ENCODE peak calls at places on chromosomes 2 and 18, in eight cellular contexts. T is ascending aorta, D is fibroblast of lung, R is astrocyte of the spinal cord, Y is Peyer's patch, F is cardiac fibroblast, S is dorsolateral prefrontal cortex, G is cardiac muscle cell. V is an unnamed sample.

GRCh38 chr18:22176622-22177495 is 7.5 kb downstream of the GATA6 start:
- DNase-seq in T (no peak), D (no peak), R (no peak), Y (no peak), F (peak; percentile 62), S (no peak), G (peak; percentile 41), V (no peak)

GRCh38 chr2:66013456-66013855 is 421.5 kb upstream of the MEIS1 start:
- DNase-seq in T (no peak), D (no peak), R (no peak), Y (no peak), F (no peak), S (no peak), G (no peak), V (no peak)

GRCh38 chr2:41870948-41871522 is 176.8 kb upstream of the PKDCC start:
- DNase-seq in T (no peak), D (peak; percentile 52), R (no peak), Y (no peak), F (peak; percentile 52), S (no peak), G (peak; percentile 54), V (no peak)

GRCh38 chr18:11034816-11035215 is 114.6 kb downstream of the PIEZO2 start:
- DNase-seq in T (no peak), D (no peak), R (no peak), Y (no peak), F (peak; percentile 21), S (no peak), G (no peak), V (no peak)

GRCh38 chr2:31107588-31108300 is 30.5 kb downstream of the GALNT14 start:
- DNase-seq in T (no peak), D (no peak), R (peak; percentile 3), Y (no peak), F (peak; percentile 1), S (peak; percentile 50), G (peak; percentile 59), V (no peak)

GRCh38 chr18:48290162-48290926 is 118.8 kb downstream of the ZBTB7C start:
- DNase-seq in T (no peak), D (no peak), R (no peak), Y (no peak), F (no peak), S (no peak), G (no peak), V (no peak)

GRCh38 chr2:240570531-240571313 is 2.4 kb downstream of the RNPEPL1 start:
- DNase-seq in T (peak; percentile 56), D (no peak), R (no peak), Y (peak; percentile 37), F (no peak), S (peak; percentile 21), G (no peak), V (no peak)

GRCh38 chr18:13289501-13290205 is 71.1 kb downstream of the LDLRAD4 start:
- DNase-seq in T (no peak), D (peak; percentile 35), R (no peak), Y (no peak), F (no peak), S (no peak), G (no peak), V (no peak)

GRCh38 chr2:215843579-215843978 is 169.8 kb downstream of the MREG start:
- DNase-seq in T (peak; percentile 89), D (peak; percentile 97), R (peak; percentile 87), Y (no peak), F (peak; percentile 62), S (no peak), G (no peak), V (no peak)

GRCh38 chr2:36433311-36434217 is 78.0 kb downstream of the CRIM1 start:
- DNase-seq in T (peak; percentile 83), D (peak; percentile 73), R (peak; percentile 52), Y (no peak), F (peak; percentile 84), S (peak; percentile 44), G (no peak), V (no peak)

GRCh38 chr2:191625016-191625415 is 52.9 kb upstream of the NABP1 start:
- DNase-seq in T (no peak), D (peak; percentile 45), R (peak; percentile 65), Y (no peak), F (peak; percentile 39), S (no peak), G (no peak), V (no peak)

GRCh38 chr18:59763541-59764136 is 66.4 kb upstream of the CCBE1 start:
- DNase-seq in T (no peak), D (no peak), R (no peak), Y (no peak), F (no peak), S (no peak), G (no peak), V (no peak)

GRCh38 chr2:45813003-45813601 is 161.6 kb downstream of the PRKCE start:
- DNase-seq in T (no peak), D (peak; percentile 81), R (peak; percentile 49), Y (no peak), F (peak; percentile 61), S (no peak), G (no peak), V (no peak)

GRCh38 chr18:34595673-34596072 is 114.4 kb upstream of the DTNA start:
- DNase-seq in T (no peak), D (peak; percentile 36), R (peak; percentile 39), Y (no peak), F (peak; percentile 28), S (no peak), G (no peak), V (no peak)

GRCh38 chr2:10499275-10499907 is 51.3 kb upstream of the ODC1 start:
- DNase-seq in T (no peak), D (no peak), R (no peak), Y (peak; percentile 24), F (no peak), S (no peak), G (no peak), V (no peak)

GRCh38 chr2:207847807-207848544 is 78.3 kb upstream of the FZD5 start:
- DNase-seq in T (no peak), D (peak; percentile 97), R (peak; percentile 82), Y (no peak), F (peak; percentile 89), S (no peak), G (no peak), V (no peak)

GRCh38 chr18:74562080-74562725 is 27.9 kb downstream of the CNDP1 start:
- DNase-seq in T (no peak), D (no peak), R (no peak), Y (no peak), F (no peak), S (no peak), G (no peak), V (no peak)

GRCh38 chr2:160367887-160368286 is 125.7 kb downstream of the RBMS1 start:
- DNase-seq in T (no peak), D (peak; percentile 99), R (peak; percentile 98), Y (no peak), F (peak; percentile 95), S (no peak), G (peak; percentile 27), V (no peak)
- TF ChIP-seq CTCF in T (no peak), D (no peak), R (no peak), Y (no peak), F (no peak), S (no peak), G (no peak), V (no peak)

GRCh38 chr2:56195563-56195962 is 11.8 kb downstream of the CCDC85A start:
- DNase-seq in T (no peak), D (peak; percentile 50), R (no peak), Y (no peak), F (no peak), S (no peak), G (no peak), V (no peak)

GRCh38 chr2:56192664-56193305 is 9.0 kb downstream of the CCDC85A start:
- DNase-seq in T (no peak), D (no peak), R (no peak), Y (no peak), F (no peak), S (no peak), G (no peak), V (no peak)

GRCh38 chr2:56191617-56192016 is 7.8 kb downstream of the CCDC85A start:
- DNase-seq in T (no peak), D (peak; percentile 48), R (peak; percentile 23), Y (no peak), F (peak; percentile 38), S (peak; percentile 46), G (peak; percentile 45), V (no peak)
- TF ChIP-seq CTCF in T (peak; percentile 23), D (no peak), R (peak; percentile 54), Y (peak; percentile 9), F (peak; percentile 81), S (peak; percentile 44), G (peak; percentile 50), V (peak; percentile 55)

GRCh38 chr2:109421606-109422005 is 192.2 kb downstream of the SEPTIN10 start:
- DNase-seq in T (no peak), D (no peak), R (no peak), Y (no peak), F (no peak), S (no peak), G (no peak), V (no peak)
- TF ChIP-seq CTCF in T (no peak), D (no peak), R (no peak), Y (no peak), F (no peak), S (no peak), G (no peak), V (no peak)

GRCh38 chr2:62300925-62301324 is 105.0 kb downstream of the B3GNT2 start:
- DNase-seq in T (no peak), D (no peak), R (no peak), Y (no peak), F (no peak), S (no peak), G (no peak), V (no peak)

GRCh38 chr2:62293490-62294212 is 97.7 kb downstream of the B3GNT2 start:
- DNase-seq in T (peak; percentile 69), D (peak; percentile 37), R (peak; percentile 41), Y (peak; percentile 83), F (peak; percentile 25), S (peak; percentile 41), G (peak; percentile 35), V (no peak)

GRCh38 chr2:62296833-62297641 is 101.1 kb downstream of the B3GNT2 start:
- DNase-seq in T (no peak), D (no peak), R (no peak), Y (no peak), F (no peak), S (no peak), G (no peak), V (no peak)

GRCh38 chr2:62296034-62296832 is 100.3 kb downstream of the B3GNT2 start:
- DNase-seq in T (no peak), D (no peak), R (no peak), Y (no peak), F (no peak), S (no peak), G (no peak), V (no peak)

DNA sequence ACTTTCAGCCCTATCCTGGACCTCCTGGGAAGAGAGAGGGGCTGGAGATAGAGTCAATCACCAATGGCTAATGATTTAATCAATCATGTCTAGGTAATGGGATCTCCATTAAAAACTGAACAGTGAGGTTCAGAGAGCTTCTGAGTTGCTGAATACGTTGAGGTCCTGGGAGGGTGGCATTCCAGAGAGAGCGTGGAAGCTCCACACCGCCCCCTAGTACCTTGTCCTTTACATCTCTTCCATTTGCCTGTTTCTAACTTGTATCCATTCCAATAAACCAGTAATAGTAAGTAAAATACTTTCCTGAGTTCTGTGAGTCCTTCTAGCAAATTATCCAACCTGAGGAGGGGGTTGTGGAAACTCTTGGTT is 101.7 kb downstream of the B3GNT2 start:
- DNase-seq in T (no peak), D (no peak), R (no peak), Y (no peak), F (peak; percentile 38), S (no peak), G (peak; percentile 41), V (no peak)
- TF ChIP-seq CTCF in T (no peak), D (no peak), R (no peak), Y (no peak), F (peak; percentile 26), S (no peak), G (peak; percentile 33), V (peak; percentile 26)

V was measured in D721Med.